ENCODE peak calls at places on chromosomes 4 and X, in five cellular contexts. X is naive thymus-derived CD8-positive, alpha-beta T cell; D is nephron progenitor cell; F is DMS153; J is NCI-H1048. Y is an unnamed sample.

GRCh38 chr4:185227713-185228278 is 18.4 kb downstream of the SNX25 start:
- DNase-seq in D (no peak), F (no peak), J (no peak), X (no peak), Y (no peak)

GRCh38 chr4:26406346-26406975 is 83.8 kb downstream of the CCKAR start:
- DNase-seq in F (no peak), X (no peak), J (no peak), D (no peak), Y (no peak)

GRCh38 chrX:53317365-53318069 is 36.1 kb upstream of the IQSEC2 start:
- DNase-seq in X (peak), J (peak), F (no peak), D (peak), Y (peak)

GRCh38 chr4:66991521-66991920 is 553.8 kb downstream of the CENPC start:
- DNase-seq in X (no peak), J (no peak), D (no peak), F (no peak), Y (peak)

GRCh38 chr4:20592666-20593065 is 107.6 kb upstream of the PACRGL start:
- DNase-seq in X (no peak), D (no peak), J (no peak), F (no peak), Y (no peak)

GRCh38 chrX:20352935-20353336 is 86.2 kb upstream of the RPS6KA3 start:
- DNase-seq in D (no peak), J (no peak), X (no peak), F (no peak), Y (no peak)

GRCh38 chrX:38661561-38661960 is 100.2 kb downstream of the TSPAN7 start:
- DNase-seq in F (no peak), D (no peak), J (no peak), X (no peak), Y (no peak)

GRCh38 chrX:20965270-20966044 is 408.8 kb upstream of the CNKSR2 start:
- DNase-seq in F (no peak), J (no peak), D (no peak), X (no peak), Y (no peak)

GRCh38 chrX:149881081-149881711 is at the start of gene MAGEA8:
- DNase-seq in X (no peak), D (peak), F (no peak), J (no peak), Y (no peak)

GRCh38 chr4:132770776-132771175 is 378.3 kb upstream of the PCDH10 start:
- DNase-seq in F (no peak), J (no peak), X (no peak), D (no peak), Y (peak)

GRCh38 chrX:9538544-9539045 is 73.7 kb downstream of the TBL1X start:
- DNase-seq in J (no peak), F (peak), D (no peak), X (no peak), Y (peak)

GRCh38 chr4:78654809-78655208 is 103.2 kb downstream of the ANXA3 start:
- DNase-seq in J (no peak), D (no peak), F (no peak), X (no peak), Y (no peak)

GRCh38 chr4:186021461-186022167 is 47.3 kb upstream of the TLR3 start:
- DNase-seq in D (peak), F (no peak), X (no peak), J (no peak), Y (peak)

GRCh38 chr4:83335691-83336090 is 1.0 kb upstream of the HPSE start:
- DNase-seq in X (no peak), F (peak), D (no peak), J (no peak), Y (no peak)

GRCh38 chr4:32161382-32161781 is 1441.2 kb downstream of the PCDH7 start:
- DNase-seq in J (no peak), F (no peak), X (no peak), D (no peak), Y (peak)

GRCh38 chr4:123826896-123827295 is 430.3 kb downstream of the SPRY1 start:
- DNase-seq in D (no peak), F (no peak), X (no peak), J (no peak), Y (peak)

GRCh38 chrX:103520391-103520790 is 1.1 kb upstream of the RAB40A start:
- DNase-seq in X (no peak), F (no peak), J (no peak), D (no peak), Y (no peak)

GRCh38 chr4:102612824-102613366 is 111.7 kb downstream of the NFKB1 start:
- DNase-seq in X (peak), F (no peak), D (no peak), J (no peak), Y (no peak)

GRCh38 chr4:10761903-10762302 is 77.3 kb upstream of the CLNK start:
- DNase-seq in F (no peak), X (no peak), J (no peak), D (no peak), Y (no peak)

Y was measured in cardiac muscle cell.